ENCODE peak calls at places on chromosomes 7 and 10, in nine cellular contexts. H is right cardiac atrium; X is CD8-positive, alpha-beta memory T cell; F is transverse colon; E is neural progenitor cell; Z is neuronal stem cell; B is CD8-positive, alpha-beta T cell; T is GM23248; U is mesendoderm. P is an unnamed sample. For H3K27me3 and H3K4me1, the result is how much of the 10 kb centered on the place peaks cover.

GRCh38 chr7:23618241-23618640 is 21.1 kb downstream of the CCDC126 start:
- DNase-seq in H (no peak), X (no peak), F (no peak), E (no peak), Z (no peak), B (no peak), T (peak), U (no peak), P (peak)

GRCh38 chr10:87578799-87579401 is 74.2 kb downstream of the MINPP1 start:
- DNase-seq in H (no peak), X (no peak), F (no peak), E (peak), Z (no peak), B (no peak), T (peak), U (no peak), P (peak)

GRCh38 chr7:33039905-33040292 is 22.7 kb downstream of the NT5C3A start:
- DNase-seq in H (no peak), X (no peak), F (no peak), E (no peak), Z (no peak), B (no peak), T (peak), U (no peak), P (no peak)

GRCh38 chr7:84258628-84259027 is 64.0 kb upstream of the SEMA3A start:
- DNase-seq in H (no peak), X (no peak), F (no peak), E (no peak), Z (no peak), B (no peak), T (peak), U (no peak), P (peak)

GRCh38 chr7:95213809-95214492 is 110.4 kb downstream of the PON1 start:
- DNase-seq in H (peak), X (no peak), F (no peak), E (no peak), Z (no peak), B (no peak), T (peak), U (no peak), P (peak)

GRCh38 chr10:77430530-77430929 is 207.1 kb downstream of the KCNMA1 start:
- DNase-seq in H (no peak), X (no peak), F (no peak), E (no peak), Z (no peak), B (no peak), T (no peak), U (no peak), P (no peak)

GRCh38 chr10:13527864-13528137 is 1.0 kb downstream of the BEND7 start:
- DNase-seq in H (no peak), X (no peak), F (no peak), E (no peak), Z (no peak), B (no peak), T (peak), U (peak), P (no peak)

GRCh38 chr7:13414661-13415105 is 574.8 kb downstream of the ETV1 start:
- DNase-seq in H (no peak), X (no peak), F (no peak), E (no peak), Z (no peak), B (no peak), T (peak), U (peak), P (peak)

GRCh38 chr10:18020523-18020922 is 68.8 kb downstream of the SLC39A12 start:
- DNase-seq in H (no peak), X (no peak), F (no peak), E (no peak), Z (no peak), B (no peak), T (no peak), U (no peak), P (no peak)

GRCh38 chr10:116265686-116266085 is 7.3 kb downstream of the GFRA1 start:
- DNase-seq in H (no peak), X (no peak), F (no peak), E (no peak), Z (no peak), B (no peak), T (no peak), U (no peak), P (no peak)

DNA sequence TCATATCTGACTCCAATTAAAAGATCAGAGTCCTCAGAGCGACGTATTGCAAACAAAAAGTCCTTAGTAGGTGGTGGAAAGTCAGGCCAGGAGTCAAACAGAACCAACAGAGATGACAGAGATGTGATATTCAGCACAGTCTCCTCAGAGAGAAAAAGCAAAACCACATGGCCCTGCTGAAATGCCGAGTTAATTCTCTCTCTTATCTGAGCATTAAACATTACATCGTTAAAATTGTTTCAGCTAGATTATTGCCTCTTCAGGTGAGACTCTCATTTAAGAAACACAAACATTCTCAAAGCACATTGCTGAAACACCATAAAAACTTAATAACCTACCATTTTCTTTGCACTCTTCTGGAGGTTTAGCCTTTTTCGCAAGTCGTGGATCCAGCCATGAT is 690.9 kb downstream of the PHTF2 start:
- DNase-seq in H (no peak), X (no peak), F (no peak), E (no peak), Z (no peak), B (no peak), T (peak), U (no peak), P (no peak)
- H3K27me3 ChIP-seq in H (under half), X (under half), F (under half), E (under half), Z (under half), B (under half), T (under half), U (under half), P (under half)

DNA sequence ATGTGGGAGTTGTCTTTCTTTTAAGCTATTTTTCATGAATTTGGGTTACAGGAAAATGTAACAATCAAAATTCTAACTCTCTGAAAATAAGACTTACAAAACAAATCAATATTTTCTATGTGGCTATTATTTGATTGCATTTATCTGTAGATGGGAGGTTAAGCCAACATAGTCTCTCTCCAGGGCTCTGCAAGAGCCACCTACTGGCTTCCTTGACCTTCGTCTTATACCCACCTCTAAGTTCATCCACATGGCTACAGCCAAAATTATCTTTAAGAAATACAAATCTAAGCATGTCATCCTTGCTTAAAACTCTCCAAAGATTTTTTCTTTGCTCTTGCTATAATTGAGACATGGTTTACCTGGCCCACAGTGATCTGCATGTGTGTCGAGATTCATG is 14.2 kb downstream of the GRM3 start:
- DNase-seq in H (no peak), X (no peak), F (no peak), E (no peak), Z (no peak), B (no peak), T (no peak), U (no peak), P (no peak)
- H3K4me3 ChIP-seq in H (no peak), X (no peak), F (no peak), E (no peak), Z (no peak), B (no peak), T (no peak), U (no peak), P (no peak)

GRCh38 chr7:41869596-41869995 is 166.7 kb upstream of the INHBA start:
- DNase-seq in H (no peak), X (no peak), F (no peak), E (no peak), Z (no peak), B (no peak), T (peak), U (no peak), P (no peak)
- H3K4me1 ChIP-seq in H (under half), X (under half), F (under half), E (under half), Z (under half), B (under half), T (under half), U (under half), P (under half)

GRCh38 chr7:108596560-108596959 is 26.9 kb downstream of the DNAJB9 start:
- DNase-seq in H (no peak), X (no peak), F (no peak), E (no peak), Z (no peak), B (no peak), T (no peak), U (no peak), P (no peak)

GRCh38 chr7:108603922-108604684 is 34.4 kb downstream of the DNAJB9 start:
- DNase-seq in H (no peak), X (no peak), F (no peak), E (no peak), Z (no peak), B (no peak), T (no peak), U (peak), P (no peak)

GRCh38 chr7:108598858-108599257 is 29.2 kb downstream of the DNAJB9 start:
- DNase-seq in H (no peak), X (no peak), F (no peak), E (no peak), Z (no peak), B (no peak), T (no peak), U (no peak), P (no peak)

GRCh38 chr7:108598153-108598552 is 28.5 kb downstream of the DNAJB9 start:
- DNase-seq in H (no peak), X (no peak), F (no peak), E (no peak), Z (no peak), B (no peak), T (no peak), U (no peak), P (no peak)

GRCh38 chr7:108600399-108600798 is 30.7 kb downstream of the DNAJB9 start:
- DNase-seq in H (no peak), X (no peak), F (no peak), E (no peak), Z (no peak), B (no peak), T (no peak), U (no peak), P (no peak)
- H3K27me3 ChIP-seq in H (under half), X (under half), F (under half), E (under half), Z (under half), B (under half), T (under half), U (under half), P (under half)

DNA sequence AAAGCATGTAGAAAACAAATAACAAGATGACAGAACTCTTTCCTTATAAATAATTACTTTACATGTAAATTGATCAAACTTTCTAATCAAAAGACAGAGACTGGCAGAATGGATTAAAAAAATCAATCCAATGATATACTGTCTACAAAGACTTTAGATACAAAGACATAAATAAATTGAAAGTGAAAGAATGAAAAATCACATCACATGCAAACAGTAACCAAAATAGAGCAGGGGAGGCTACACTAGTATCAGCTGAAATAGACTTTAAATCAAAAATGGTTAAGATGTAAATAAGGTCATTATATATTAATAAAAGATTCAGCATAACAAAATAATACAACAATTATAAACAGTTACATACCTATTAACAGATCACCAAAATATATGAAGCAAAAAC is 97.3 kb downstream of the SNX13 start:
- DNase-seq in H (no peak), X (no peak), F (no peak), E (no peak), Z (no peak), B (no peak), T (no peak), U (no peak), P (no peak)
- H3K4me3 ChIP-seq in H (no peak), X (no peak), F (no peak), E (no peak), Z (no peak), B (no peak), T (no peak), U (no peak), P (no peak)

DNA sequence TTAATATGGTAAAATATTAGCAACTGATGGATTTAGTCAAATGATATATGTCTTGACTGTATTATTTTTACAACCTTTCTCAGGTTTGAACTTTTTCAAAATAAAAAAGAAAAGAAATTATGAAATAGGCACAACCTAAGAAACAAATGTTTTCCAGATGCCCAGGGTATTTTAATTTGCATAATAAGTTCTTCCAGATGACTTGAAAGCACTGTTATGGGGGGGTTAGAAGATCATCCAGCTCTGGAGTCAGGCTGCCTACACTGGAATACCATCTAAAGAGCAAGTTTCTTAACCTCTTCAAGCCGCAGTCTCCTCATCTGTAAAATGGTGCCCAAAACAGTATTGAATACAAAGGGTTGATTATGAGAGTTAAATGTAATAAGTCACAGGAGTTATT is 32.1 kb downstream of the CREB3L2 start:
- DNase-seq in H (no peak), X (no peak), F (no peak), E (no peak), Z (no peak), B (no peak), T (no peak), U (no peak), P (no peak)
- H3K4me1 ChIP-seq in H (under half), X (under half), F (under half), E (under half), Z (under half), B (under half), T (half or more), U (under half), P (under half)

GRCh38 chr10:100731603-100732596 is 13.5 kb upstream of the PAX2 start:
- DNase-seq in H (no peak), X (no peak), F (no peak), E (no peak), Z (no peak), B (no peak), T (no peak), U (no peak), P (no peak)

GRCh38 chr10:100733319-100733718 is 12.1 kb upstream of the PAX2 start:
- DNase-seq in H (no peak), X (no peak), F (no peak), E (no peak), Z (no peak), B (no peak), T (no peak), U (no peak), P (no peak)

GRCh38 chr10:100729877-100730738 is 15.3 kb upstream of the PAX2 start:
- DNase-seq in H (no peak), X (no peak), F (no peak), E (peak), Z (no peak), B (no peak), T (no peak), U (no peak), P (no peak)

GRCh38 chr10:100728928-100729876 is 16.2 kb upstream of the PAX2 start:
- DNase-seq in H (no peak), X (no peak), F (no peak), E (peak), Z (no peak), B (no peak), T (peak), U (peak), P (peak)

DNA sequence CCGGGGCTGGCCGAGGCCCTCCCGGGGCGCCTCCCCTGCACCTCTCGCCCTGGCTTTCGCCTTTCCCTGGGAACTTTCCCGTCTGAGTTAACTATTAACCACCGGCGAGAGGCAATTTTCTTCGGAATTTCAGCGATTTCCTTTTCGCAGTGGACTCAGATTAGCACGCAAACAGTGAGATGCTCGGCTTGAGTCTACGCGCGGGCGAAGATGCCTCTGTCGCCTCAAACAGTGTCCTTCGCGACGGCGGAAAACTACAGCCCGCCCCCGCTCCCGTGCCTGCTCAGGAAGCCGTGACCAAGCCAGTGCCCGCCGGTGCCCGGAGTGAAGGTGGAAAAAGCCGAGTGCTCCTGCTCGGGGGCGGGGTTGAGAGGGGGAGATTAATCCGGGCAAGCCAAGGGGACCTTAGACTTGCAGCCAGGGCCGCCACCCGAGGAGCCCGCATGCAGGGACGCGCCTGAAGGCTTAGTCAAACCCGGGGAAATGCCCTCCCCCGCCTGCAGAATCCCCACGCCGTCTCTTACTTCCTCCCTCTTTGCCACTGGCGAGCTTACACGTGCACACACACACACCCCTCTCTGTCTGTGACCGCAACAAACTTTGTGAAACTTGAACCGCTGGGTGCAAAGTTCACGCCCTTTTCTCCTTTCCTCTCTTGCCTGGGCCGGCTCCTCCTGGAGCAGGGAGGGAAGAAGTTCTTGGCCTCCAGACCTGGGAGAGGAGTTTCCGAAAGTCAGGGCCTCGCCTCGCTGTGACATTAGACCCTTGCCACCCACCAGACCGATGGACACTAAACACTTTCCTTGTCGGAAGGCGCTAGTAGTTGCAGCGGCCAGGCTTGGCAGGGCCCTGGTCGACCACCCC is 14.4 kb upstream of the PAX2 start:
- DNase-seq in H (no peak), X (no peak), F (no peak), E (peak), Z (no peak), B (no peak), T (peak), U (peak), P (peak)
- H3K27me3 ChIP-seq in H (under half), X (half or more), F (half or more), E (half or more), Z (half or more), B (under half), T (half or more), U (half or more), P (under half)

GRCh38 chr10:74293686-74294365 is 142.8 kb downstream of the ADK start:
- DNase-seq in H (no peak), X (no peak), F (no peak), E (no peak), Z (no peak), B (no peak), T (peak), U (no peak), P (peak)
- H3K4me3 ChIP-seq in H (no peak), X (no peak), F (no peak), E (no peak), Z (no peak), B (no peak), T (peak), U (no peak), P (no peak)